ENCODE peak calls at places on chromosomes 16 and 17, in six cellular contexts. E, N, V, G, Z and F are unnamed samples. For H3K36me3, the result is how much of the 10 kb centered on the place peaks cover.

GRCh38 chr17:7560172-7561027 is 1.3 kb upstream of the SENP3 start:
- DNase-seq in E (no peak), N (peak), Z (peak), V (no peak), G (peak), F (peak)

GRCh38 chr16:990516-991291 is 9.1 kb downstream of the SOX8 start:
- DNase-seq in N (no peak), G (no peak), V (no peak), E (no peak), Z (no peak), F (no peak)

GRCh38 chr16:22664561-22664997 is 149.4 kb upstream of the HS3ST2 start:
- DNase-seq in N (no peak), G (no peak), V (no peak), E (no peak), Z (no peak), F (no peak)

GRCh38 chr17:73954981-73955380 is 248.5 kb upstream of the RPL38 start:
- DNase-seq in N (no peak), V (no peak), E (no peak), Z (no peak), G (no peak), F (no peak)

GRCh38 chr17:32333187-32333586 is 8.8 kb downstream of the C17orf75 start:
- DNase-seq in E (no peak), Z (no peak), N (no peak), V (no peak), G (no peak), F (no peak)

GRCh38 chr17:40070895-40071719 is 8.3 kb downstream of the THRA start:
- DNase-seq in V (no peak), Z (no peak), E (no peak), N (peak), G (peak), F (no peak)

GRCh38 chr16:55328611-55329569 is 4.9 kb downstream of the IRX6 start:
- DNase-seq in N (peak), V (no peak), E (no peak), G (peak), Z (peak), F (no peak)

GRCh38 chr17:82596837-82597672 is 51.2 kb downstream of the WDR45B start:
- DNase-seq in Z (no peak), G (no peak), N (peak), V (no peak), E (no peak), F (no peak)

GRCh38 chr17:77716289-77716929 is 242.1 kb upstream of the TNRC6C start:
- DNase-seq in E (no peak), G (no peak), N (no peak), Z (no peak), V (no peak), F (no peak)

GRCh38 chr17:49130891-49131290 is 1.7 kb upstream of the B4GALNT2 start:
- DNase-seq in Z (no peak), N (no peak), G (no peak), E (no peak), V (no peak), F (no peak)

GRCh38 chr17:74603032-74603635 is 11.1 kb upstream of the CD300LD start:
- DNase-seq in E (no peak), G (no peak), V (no peak), N (no peak), Z (no peak), F (no peak)

GRCh38 chr17:56325561-56325960 is 172.3 kb downstream of the ANKFN1 start:
- DNase-seq in G (peak), N (no peak), Z (no peak), E (no peak), V (no peak), F (no peak)

GRCh38 chr17:41739661-41740352 is 5.4 kb upstream of the HAP1 start:
- DNase-seq in Z (no peak), G (no peak), E (no peak), V (no peak), N (no peak), F (no peak)

GRCh38 chr16:69188716-69189115 is 1.8 kb downstream of the SNTB2 start:
- DNase-seq in V (no peak), N (no peak), Z (no peak), G (peak), E (no peak), F (no peak)

GRCh38 chr17:79750650-79751545 is 20.2 kb downstream of the ENPP7 start:
- DNase-seq in Z (no peak), N (no peak), G (no peak), V (no peak), E (no peak), F (peak)

GRCh38 chr16:50152386-50152806 is 710 bp upstream of the TENT4B start:
- DNase-seq in Z (peak), E (peak), G (no peak), V (peak), N (no peak), F (no peak)

GRCh38 chr17:43701318-43701743 is 39.6 kb upstream of the MEOX1 start:
- DNase-seq in G (no peak), E (peak), V (no peak), N (no peak), Z (no peak), F (peak)

GRCh38 chr17:11618861-11619566 is 20.7 kb downstream of the DNAH9 start:
- DNase-seq in G (no peak), E (no peak), Z (no peak), N (no peak), V (no peak), F (no peak)

GRCh38 chr16:86994651-86995171 is 322.5 kb downstream of the C16orf95 start:
- DNase-seq in V (no peak), G (no peak), Z (no peak), E (no peak), N (no peak), F (no peak)

GRCh38 chr17:2369039-2369438 is 31.7 kb downstream of the SGSM2 start:
- DNase-seq in G (no peak), E (no peak), V (no peak), Z (no peak), N (no peak), F (no peak)

GRCh38 chr16:87416826-87417471 is 24.8 kb downstream of the MAP1LC3B start:
- DNase-seq in Z (no peak), N (no peak), G (no peak), E (no peak), V (peak), F (no peak)

GRCh38 chr17:50687200-50688066 is 20.3 kb downstream of the ANKRD40 start:
- DNase-seq in G (peak), Z (no peak), N (peak), V (peak), E (no peak), F (no peak)

GRCh38 chr16:67528870-67529638 is 425 bp downstream of the RIPOR1 start:
- DNase-seq in E (no peak), G (peak), V (peak), Z (peak), N (peak), F (no peak)
- TF ChIP-seq CTCF in E (no peak), G (no peak), V (no peak), Z (no peak), N (no peak), F (no peak)

DNA sequence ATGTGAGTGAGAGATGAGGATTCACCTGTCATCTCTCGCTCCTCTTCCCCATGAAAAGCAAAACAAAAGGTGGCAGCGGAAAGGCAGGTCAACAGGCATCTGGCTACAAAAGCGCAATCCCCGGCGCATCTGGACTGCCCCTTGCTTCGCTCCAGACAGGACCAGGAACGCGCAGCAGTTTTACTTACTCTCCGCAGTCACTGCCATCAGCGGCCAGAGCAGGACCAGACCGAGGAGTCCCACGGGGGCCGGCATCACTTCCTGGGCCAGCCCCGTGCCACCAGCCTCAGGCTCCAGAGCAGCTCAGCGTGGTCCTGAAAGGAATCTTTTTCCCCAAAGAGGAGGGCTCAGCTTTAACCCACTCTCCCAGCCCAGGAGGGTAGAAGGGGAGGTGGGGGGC is 59.8 kb downstream of the LITAF start:
- DNase-seq in E (no peak), G (peak), V (peak), Z (peak), N (no peak), F (no peak)
- H3K4me3 ChIP-seq in E (no peak), G (no peak), V (peak), Z (no peak), N (no peak), F (no peak)

DNA sequence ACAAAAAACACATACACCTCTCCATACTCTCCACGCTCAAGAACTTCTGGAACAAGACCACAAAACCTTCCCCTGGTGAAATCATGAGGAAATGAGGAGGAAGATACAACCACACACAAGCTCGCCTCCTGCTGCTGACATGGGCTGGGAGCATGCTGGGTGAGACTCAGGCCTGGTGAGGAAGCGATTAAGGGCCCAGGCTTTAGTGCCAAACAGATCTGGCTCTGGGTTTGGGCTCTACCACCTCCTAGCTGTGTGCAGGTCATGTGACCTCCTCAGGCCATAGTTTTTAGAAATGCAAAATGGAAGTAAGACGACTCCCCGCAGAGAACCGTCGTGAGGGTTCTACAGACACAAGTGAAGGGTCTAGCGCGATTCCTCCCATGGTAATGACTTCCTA is 41.3 kb downstream of the VAC14 start:
- DNase-seq in Z (no peak), E (no peak), N (no peak), G (no peak), V (no peak), F (no peak)
- H3K36me3 ChIP-seq in Z (under half), E (under half), N (under half), G (under half), V (under half), F (under half)

GRCh38 chr16:24539295-24539849 is at the start of gene RBBP6:
- DNase-seq in V (peak), E (peak), N (peak), Z (peak), G (peak), F (peak)
- TF ChIP-seq CTCF in V (no peak), E (peak), N (peak), Z (peak), G (no peak), F (peak)